ENCODE peak calls at places on chromosomes 2 and 18, in eight cellular contexts. F is WTC11; K is HCEC 1CT; U is posterior vena cava; I is stimulated activated CD4-positive, alpha-beta T cell treated with anti-CD3 and anti-CD28 coated beads, Interleukin-1b, Interleukin-23, amount 100 ng/mL, for 24 hours; S is activated T-helper 1 cell treated with Interleukin-2 at 50 U/mL for 16 hours; D is activated CD4-positive, alpha-beta T cell treated with anti-CD3 and anti-CD28 coated beads, Interleukin-2, amount 10 ng/mL, durations not matched to agents 7 days and 5 days; C is NCI-H1092. V is an unnamed sample.

GRCh38 chr2:75489682-75490180 is 71.0 kb downstream of the EVA1A start:
- DNase-seq in D (no peak), C (no peak), S (no peak), F (no peak), K (no peak), I (no peak), U (no peak), V (no peak)

GRCh38 chr2:18559531-18559930 is 922 bp downstream of the RDH14 start:
- DNase-seq in D (no peak), F (no peak), U (no peak), S (no peak), K (no peak), C (no peak), I (no peak), V (no peak)

GRCh38 chr18:76363451-76364120 is 131.5 kb downstream of the ZNF516 start:
- DNase-seq in I (no peak), D (no peak), U (no peak), K (peak), S (no peak), F (no peak), C (no peak), V (peak)

GRCh38 chr2:165055081-165055879 is 100.0 kb upstream of the SLC38A11 start:
- DNase-seq in K (no peak), F (no peak), S (no peak), U (no peak), D (no peak), C (no peak), I (no peak), V (no peak)

GRCh38 chr18:76405761-76406356 is 89.2 kb downstream of the ZNF516 start:
- DNase-seq in S (peak), F (peak), C (no peak), D (peak), K (peak), I (no peak), U (peak), V (peak)

GRCh38 chr2:72138921-72139381 is 8.7 kb downstream of the CYP26B1 start:
- DNase-seq in U (peak), C (no peak), S (no peak), D (no peak), F (no peak), K (no peak), I (no peak), V (no peak)

GRCh38 chr18:461762-462161 is 38.7 kb downstream of the COLEC12 start:
- DNase-seq in K (no peak), F (no peak), I (no peak), C (no peak), D (no peak), U (no peak), S (no peak), V (no peak)

GRCh38 chr2:54606393-54606973 is 117.0 kb upstream of the EML6 start:
- DNase-seq in U (no peak), I (no peak), S (no peak), F (no peak), K (no peak), C (no peak), D (peak), V (no peak)

GRCh38 chr18:10860937-10861336 is 288.4 kb downstream of the PIEZO2 start:
- DNase-seq in S (no peak), U (no peak), C (no peak), F (no peak), K (no peak), D (no peak), I (no peak), V (no peak)

GRCh38 chr2:20016346-20016745 is 3.9 kb upstream of the MATN3 start:
- DNase-seq in U (no peak), I (no peak), F (peak), S (no peak), C (no peak), D (no peak), K (no peak), V (no peak)

GRCh38 chr2:167487728-167488127 is 599.4 kb downstream of the XIRP2 start:
- DNase-seq in F (no peak), U (no peak), C (no peak), D (no peak), S (no peak), I (no peak), K (no peak), V (no peak)

GRCh38 chr2:216880509-216881184 is 20.8 kb upstream of the TNP1 start:
- DNase-seq in K (no peak), F (no peak), I (no peak), S (no peak), D (peak), U (no peak), C (no peak), V (no peak)

GRCh38 chr2:194842871-194843270 is 814.2 kb upstream of the SLC39A10 start:
- DNase-seq in K (no peak), I (no peak), S (no peak), F (no peak), D (no peak), U (peak), C (no peak), V (no peak)

GRCh38 chr18:34511435-34511834 is 198.7 kb upstream of the DTNA start:
- DNase-seq in S (no peak), D (no peak), U (no peak), C (no peak), K (no peak), F (no peak), I (no peak), V (no peak)

GRCh38 chr2:73986085-73986680 is 1.5 kb downstream of the TET3 start:
- DNase-seq in I (no peak), F (no peak), D (peak), C (no peak), S (no peak), K (no peak), U (no peak), V (no peak)

GRCh38 chr18:39863916-39864315 is 2091.1 kb upstream of the PIK3C3 start:
- DNase-seq in C (no peak), K (no peak), U (no peak), S (no peak), I (no peak), F (no peak), D (no peak), V (no peak)

GRCh38 chr2:140586379-140586778 is 1544.4 kb downstream of the LRP1B start:
- DNase-seq in U (no peak), I (no peak), K (peak), S (no peak), F (peak), D (no peak), C (no peak), V (peak)

GRCh38 chr2:105734762-105735538 is 9.8 kb upstream of the NCK2 start:
- DNase-seq in K (peak), C (no peak), D (no peak), I (no peak), F (no peak), S (no peak), U (no peak), V (peak)

V was measured in EL.